ENCODE peak calls at places on chromosome 21, in eight cellular contexts. Q is colonic mucosa, X is AG10803, M is pancreas, H is keratinocyte, P is HCT116, J is cardiac muscle cell, T is choroid plexus epithelial cell. C is an unnamed sample.

GRCh38 chr21:38837806-38838461 is 32.2 kb downstream of the ETS2 start:
- DNase-seq in T (no peak), H (no peak), P (no peak), J (no peak), X (no peak), Q (peak), M (no peak), C (no peak)

GRCh38 chr21:37529649-37530048 is 163.1 kb downstream of the DYRK1A start:
- DNase-seq in P (no peak), J (no peak), M (no peak), T (no peak), X (no peak), Q (no peak), H (no peak), C (no peak)

GRCh38 chr21:28220670-28221069 is 772.0 kb downstream of the LTN1 start:
- DNase-seq in Q (no peak), T (peak), H (no peak), J (peak), M (no peak), X (peak), P (no peak), C (no peak)

GRCh38 chr21:44869860-44870747 is 3.4 kb downstream of the PTTG1IP start:
- DNase-seq in H (no peak), M (no peak), J (peak), T (peak), P (peak), X (peak), Q (no peak), C (no peak)

GRCh38 chr21:26851109-26851944 is 6.1 kb upstream of the ADAMTS1 start:
- DNase-seq in X (no peak), M (no peak), J (no peak), P (no peak), Q (no peak), H (no peak), T (no peak), C (no peak)

GRCh38 chr21:25936776-25937175 is 202.0 kb downstream of the GABPA start:
- DNase-seq in Q (no peak), J (no peak), T (peak), X (no peak), H (no peak), M (no peak), P (no peak), C (no peak)

GRCh38 chr21:20739421-20739820 is 258.8 kb upstream of the NCAM2 start:
- DNase-seq in J (no peak), P (no peak), Q (no peak), X (no peak), T (no peak), M (no peak), H (no peak), C (no peak)

GRCh38 chr21:29717659-29718058 is 222.1 kb downstream of the GRIK1 start:
- DNase-seq in X (no peak), P (no peak), H (no peak), T (no peak), J (no peak), Q (no peak), M (no peak), C (no peak)

GRCh38 chr21:25360593-25360992 is 246.7 kb downstream of the MRPL39 start:
- DNase-seq in J (no peak), X (no peak), H (no peak), M (no peak), T (peak), P (no peak), Q (no peak), C (no peak)

GRCh38 chr21:15433091-15433490 is 296.7 kb upstream of the USP25 start:
- DNase-seq in J (no peak), P (no peak), H (no peak), X (no peak), M (no peak), T (no peak), Q (no peak), C (no peak)

GRCh38 chr21:25115021-25115420 is 492.3 kb downstream of the MRPL39 start:
- DNase-seq in H (no peak), T (no peak), J (no peak), M (no peak), P (no peak), X (no peak), Q (no peak), C (no peak)

GRCh38 chr21:44686000-44686781 is 4.2 kb upstream of the KRTAP12-1 start:
- DNase-seq in Q (no peak), P (no peak), T (no peak), J (no peak), M (no peak), H (no peak), X (no peak), C (no peak)

GRCh38 chr21:40687625-40688024 is 159.3 kb downstream of the DSCAM start:
- DNase-seq in Q (no peak), T (no peak), H (no peak), X (no peak), M (no peak), P (no peak), J (no peak), C (no peak)

GRCh38 chr21:44291936-44292811 is 6.5 kb downstream of the AIRE start:
- DNase-seq in X (no peak), J (no peak), M (peak), P (no peak), T (no peak), H (no peak), Q (no peak), C (no peak)

GRCh38 chr21:26391166-26391565 is 181.9 kb downstream of the CYYR1 start:
- DNase-seq in T (no peak), J (no peak), P (no peak), Q (no peak), H (no peak), X (no peak), M (no peak), C (no peak)

GRCh38 chr21:28111151-28111619 is 881.5 kb downstream of the LTN1 start:
- DNase-seq in Q (peak), H (no peak), J (peak), X (peak), P (no peak), T (peak), M (no peak), C (no peak)

GRCh38 chr21:18369115-18369514 is 34.5 kb downstream of the TMPRSS15 start:
- DNase-seq in P (no peak), M (no peak), J (no peak), X (no peak), T (peak), Q (no peak), H (no peak), C (peak)

GRCh38 chr21:15063821-15064575 is 802 bp downstream of the NRIP1 start:
- DNase-seq in M (peak), P (no peak), Q (peak), J (peak), T (peak), H (no peak), X (peak), C (no peak)

GRCh38 chr21:22855581-22855980 is 1857.4 kb downstream of the NCAM2 start:
- DNase-seq in X (no peak), M (no peak), J (no peak), T (no peak), P (no peak), Q (no peak), H (no peak), C (peak)

GRCh38 chr21:44571296-44571695 is 2.2 kb upstream of the KRTAP10-4 start:
- DNase-seq in J (no peak), P (no peak), X (no peak), H (no peak), M (no peak), T (no peak), Q (no peak), C (no peak)

GRCh38 chr21:37446552-37446951 is 80.0 kb downstream of the DYRK1A start:
- DNase-seq in H (no peak), T (no peak), Q (no peak), J (no peak), X (no peak), P (no peak), M (no peak), C (no peak)

GRCh38 chr21:43665879-43666278 is 6.5 kb downstream of the RRP1B start:
- DNase-seq in X (no peak), Q (no peak), T (no peak), M (no peak), J (no peak), H (no peak), P (no peak), C (no peak)

GRCh38 chr21:38849776-38850175 is 44.0 kb downstream of the ETS2 start:
- DNase-seq in T (peak), X (no peak), P (no peak), M (no peak), H (no peak), J (no peak), Q (peak), C (no peak)

GRCh38 chr21:29849735-29850176 is 90.0 kb downstream of the GRIK1 start:
- DNase-seq in H (peak), X (peak), J (peak), M (no peak), Q (peak), P (no peak), T (peak), C (no peak)

GRCh38 chr21:40186036-40186435 is 318.8 kb downstream of the PCP4 start:
- DNase-seq in M (no peak), T (no peak), X (peak), J (no peak), Q (no peak), P (no peak), H (no peak), C (no peak)

GRCh38 chr21:15383588-15383987 is 318.8 kb upstream of the NRIP1 start:
- DNase-seq in H (no peak), T (no peak), X (no peak), M (no peak), P (no peak), J (no peak), Q (no peak), C (no peak)

GRCh38 chr21:16424331-16424749 is 694.6 kb downstream of the USP25 start:
- DNase-seq in M (no peak), X (no peak), Q (no peak), J (peak), P (no peak), H (no peak), T (peak), C (no peak)

GRCh38 chr21:15127437-15127836 is 62.6 kb upstream of the NRIP1 start:
- DNase-seq in P (no peak), X (no peak), Q (no peak), T (no peak), J (no peak), M (no peak), H (no peak), C (no peak)

GRCh38 chr21:27035791-27036190 is 68.9 kb upstream of the ADAMTS5 start:
- DNase-seq in H (no peak), T (no peak), J (no peak), P (no peak), M (no peak), Q (no peak), X (no peak), C (no peak)

GRCh38 chr21:30044447-30045064 is 104.8 kb upstream of the GRIK1 start:
- DNase-seq in P (no peak), M (no peak), T (peak), Q (peak), X (peak), J (peak), H (no peak), C (peak)

GRCh38 chr21:16013570-16013969 is 283.8 kb downstream of the USP25 start:
- DNase-seq in P (no peak), T (no peak), Q (no peak), M (no peak), J (no peak), H (no peak), X (no peak), C (no peak)

GRCh38 chr21:26532208-26532607 is 40.9 kb downstream of the CYYR1 start:
- DNase-seq in H (no peak), T (no peak), X (no peak), J (no peak), P (no peak), M (no peak), Q (no peak), C (no peak)

DNA sequence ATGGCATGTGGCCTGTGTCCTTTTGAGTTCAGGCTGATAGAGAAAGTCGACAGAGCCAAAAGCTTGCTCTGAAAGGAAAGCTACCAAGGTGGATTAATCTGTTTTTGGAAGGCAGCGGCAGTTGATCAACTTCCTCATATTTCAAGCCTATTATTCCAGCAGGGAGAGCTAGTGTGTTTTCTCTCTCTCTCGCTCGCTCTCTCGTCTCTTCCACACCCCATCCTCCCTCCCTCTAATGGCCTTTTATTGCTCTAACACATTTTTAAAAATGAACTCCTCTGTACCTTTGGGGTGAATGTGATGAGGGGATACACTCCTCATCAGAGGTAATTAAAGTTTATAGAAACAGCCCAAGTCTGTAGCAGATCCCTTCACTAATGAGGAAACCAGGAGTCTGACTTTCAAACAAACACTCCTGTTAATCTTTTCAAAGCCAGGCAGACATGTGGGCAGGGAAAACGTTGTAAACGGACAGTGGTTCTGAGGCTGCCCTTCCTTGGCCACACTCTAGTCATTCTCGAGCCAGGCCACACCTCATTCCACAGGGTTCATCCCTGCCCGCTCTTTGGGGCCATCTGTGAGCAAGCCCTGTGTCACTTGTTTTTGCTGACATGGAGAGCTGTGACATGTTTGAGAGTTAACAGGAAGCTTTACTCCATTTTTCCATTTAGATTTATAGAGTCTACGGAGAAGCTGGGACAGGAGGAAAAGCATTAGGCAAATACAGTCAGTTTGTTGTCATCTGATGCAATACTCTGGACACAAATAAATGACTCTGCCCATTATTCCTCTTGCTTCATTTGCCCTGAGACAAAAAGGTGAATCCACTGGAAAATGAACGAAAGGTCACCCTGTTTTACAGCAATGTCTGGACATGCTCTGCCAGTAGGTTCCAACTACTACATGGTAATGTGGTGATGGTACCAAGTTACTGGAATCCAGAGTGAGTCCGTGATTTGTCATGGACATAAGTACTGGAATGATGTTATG is 126.7 kb downstream of the CLIC6 start:
- DNase-seq in Q (peak), P (peak), X (peak), T (peak), H (no peak), J (peak), M (no peak), C (no peak)
- TF ChIP-seq CTCF in Q (no peak), P (peak), X (peak), T (peak), H (no peak), J (no peak), M (no peak), C (peak)

DNA sequence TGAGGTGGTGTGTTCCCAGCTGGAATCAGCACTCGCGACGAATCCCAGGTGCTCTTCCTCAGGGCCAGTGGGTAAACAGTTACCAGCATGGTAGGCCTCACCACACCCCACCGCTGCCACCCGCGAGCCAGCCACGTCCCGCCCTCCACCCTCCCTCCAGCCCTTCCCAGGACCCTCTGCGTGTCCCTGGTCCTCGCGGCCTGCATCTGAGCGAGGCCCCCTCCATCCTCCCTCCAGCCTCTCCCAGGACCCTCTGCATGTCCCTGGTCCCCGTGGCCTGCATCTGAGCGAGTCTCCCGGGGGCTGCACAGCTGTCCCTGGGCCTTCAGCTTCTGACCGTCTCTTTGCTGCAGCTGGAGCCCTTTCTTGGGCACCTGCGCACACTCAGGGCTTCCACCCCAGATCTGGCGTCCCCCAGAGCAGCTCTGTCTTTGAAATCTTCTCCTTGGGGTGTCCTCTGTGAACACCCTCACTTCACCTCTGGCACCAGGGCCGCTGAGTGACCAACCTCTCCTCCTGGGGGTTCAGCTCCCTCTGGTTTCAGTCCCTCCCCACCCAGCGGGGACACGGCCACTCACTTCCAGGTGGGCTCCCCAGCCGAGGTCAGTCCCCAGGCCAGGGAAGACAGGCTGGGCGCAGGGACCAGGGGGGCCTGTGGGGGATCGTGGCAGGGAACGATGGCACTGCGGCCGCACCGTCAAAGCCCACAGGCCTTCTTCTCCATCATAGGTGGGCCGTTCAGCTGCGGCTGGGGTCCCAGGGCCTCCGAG is 57.8 kb upstream of the COL6A2 start:
- DNase-seq in H (no peak), J (no peak), P (no peak), T (no peak), Q (no peak), M (no peak), X (no peak), C (no peak)
- H3K4me3 ChIP-seq in H (no peak), J (no peak), P (no peak), T (no peak), Q (no peak), M (no peak), X (no peak), C (no peak)

GRCh38 chr21:32099812-32100416 is 178.9 kb downstream of the MIS18A start:
- DNase-seq in T (no peak), J (no peak), M (no peak), Q (no peak), X (no peak), H (no peak), P (peak), C (no peak)
- TF ChIP-seq CTCF in T (no peak), J (no peak), M (no peak), Q (no peak), X (no peak), H (no peak), P (no peak), C (peak)

GRCh38 chr21:34073749-34074282 is 438 bp downstream of the MRPS6 start:
- DNase-seq in T (no peak), J (no peak), M (peak), P (no peak), H (no peak), X (peak), Q (peak), C (no peak)

GRCh38 chr21:34075760-34076159 is 2.4 kb downstream of the MRPS6 start:
- DNase-seq in H (no peak), T (peak), Q (no peak), M (no peak), J (no peak), X (no peak), P (no peak), C (no peak)

GRCh38 chr21:34076835-34077234 is 3.5 kb downstream of the MRPS6 start:
- DNase-seq in X (no peak), J (no peak), M (no peak), H (no peak), Q (no peak), P (no peak), T (no peak), C (no peak)

GRCh38 chr21:34074283-34075098 is 1.1 kb downstream of the MRPS6 start:
- DNase-seq in P (no peak), J (peak), X (no peak), M (no peak), Q (peak), T (no peak), H (no peak), C (no peak)

DNA sequence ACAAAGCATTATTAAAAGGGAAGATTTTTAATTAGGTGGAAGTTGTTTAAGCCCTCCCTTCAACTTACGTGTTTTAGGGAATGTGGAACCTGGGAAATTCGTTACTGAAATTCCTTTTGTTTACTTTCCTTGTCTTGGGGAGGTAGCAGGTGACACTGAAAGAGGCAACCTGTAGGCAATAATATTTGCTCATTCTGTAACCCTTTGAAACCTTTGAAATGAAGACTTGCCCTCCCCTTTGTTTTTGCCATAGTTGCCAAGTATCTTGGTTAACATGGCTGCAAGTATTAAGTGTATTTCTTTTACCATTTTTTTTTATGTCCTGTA is 1.7 kb downstream of the MRPS6 start:
- DNase-seq in T (no peak), M (no peak), X (no peak), Q (no peak), H (no peak), J (no peak), P (no peak), C (no peak)
- H3K4me3 ChIP-seq in T (peak), M (peak), X (peak), Q (peak), H (peak), J (peak), P (no peak), C (peak)

GRCh38 chr21:41960386-41960785 is 6.6 kb upstream of the C2CD2 start:
- DNase-seq in X (no peak), J (no peak), H (no peak), Q (no peak), P (no peak), M (no peak), T (no peak), C (no peak)

GRCh38 chr21:41956926-41957729 is 3.3 kb upstream of the C2CD2 start:
- DNase-seq in Q (no peak), M (no peak), X (peak), P (no peak), H (no peak), T (peak), J (peak), C (no peak)

GRCh38 chr21:41955516-41955915 is 1.7 kb upstream of the C2CD2 start:
- DNase-seq in P (no peak), Q (no peak), J (no peak), H (no peak), X (no peak), T (no peak), M (no peak), C (no peak)

GRCh38 chr21:41958886-41959563 is 5.2 kb upstream of the C2CD2 start:
- DNase-seq in P (no peak), J (no peak), M (no peak), Q (no peak), X (peak), T (no peak), H (no peak), C (no peak)

DNA sequence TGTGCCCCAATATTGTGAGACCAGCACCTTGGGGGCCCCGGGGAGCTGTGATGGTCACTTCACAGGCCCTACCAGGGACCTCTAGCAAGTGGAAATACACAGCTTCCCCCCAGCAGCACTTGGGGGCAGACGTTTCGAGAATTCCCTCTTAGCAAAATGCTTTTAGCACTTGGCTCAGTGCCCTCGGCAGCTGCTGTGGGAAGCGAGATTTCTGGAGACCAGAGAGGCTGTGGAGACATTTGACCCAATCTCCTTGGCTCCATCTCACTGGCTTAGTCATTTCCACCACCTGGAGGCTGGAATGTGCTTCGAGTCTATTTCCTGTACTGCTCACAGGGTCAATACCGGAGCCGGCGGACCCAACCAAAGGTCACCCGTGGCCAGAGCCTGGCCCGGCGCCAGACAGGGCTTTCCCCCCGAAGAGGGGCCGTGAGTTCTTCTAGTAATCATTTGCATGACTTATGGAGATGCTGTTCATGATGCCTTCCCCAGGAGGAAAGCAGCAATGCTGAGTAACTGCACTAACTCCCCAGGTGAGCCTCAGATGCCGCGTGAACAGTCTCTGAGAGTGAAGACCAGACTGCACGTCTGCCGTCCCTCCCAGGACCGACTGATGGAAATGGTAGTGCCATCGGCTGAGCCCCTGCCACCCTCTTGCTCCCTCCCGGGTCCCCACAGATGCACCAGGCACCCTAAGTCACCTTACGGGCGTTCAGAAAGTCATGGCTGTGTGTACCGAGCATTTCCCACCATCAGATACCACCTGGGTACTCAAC is 4.4 kb upstream of the C2CD2 start:
- DNase-seq in Q (peak), T (peak), X (peak), J (peak), P (peak), H (no peak), M (no peak), C (no peak)
- TF ChIP-seq CTCF in Q (no peak), T (peak), X (peak), J (peak), P (no peak), H (peak), M (no peak), C (no peak)

C was measured in LNCaP clone FGC.